ENCODE peak calls at places on chromosome 7, in nine cellular contexts. One of them, this sample, is unnamed.

GRCh38 chr7:83882551-83882950 is 233.6 kb upstream of the SEMA3E start:
- DNase-seq in PC-9: no peak
- DNase-seq in heart right ventricle: no peak
- DNase-seq in Caco-2: no peak
- DNase-seq in psoas muscle: no peak
- DNase-seq in SJCRH30: no peak
- DNase-seq in lower lobe of right lung: no peak
- DNase-seq in CD4-positive, alpha-beta memory T cell: no peak
- DNase-seq in pancreas: no peak
- DNase-seq in this sample: no peak

GRCh38 chr7:84196007-84196551 is 1.5 kb upstream of the SEMA3A start:
- DNase-seq in PC-9: no peak
- DNase-seq in heart right ventricle: no peak
- DNase-seq in Caco-2: no peak
- DNase-seq in psoas muscle: no peak
- DNase-seq in SJCRH30: peak; percentile 42
- DNase-seq in lower lobe of right lung: no peak
- DNase-seq in CD4-positive, alpha-beta memory T cell: no peak
- DNase-seq in pancreas: no peak
- DNase-seq in this sample: no peak

GRCh38 chr7:83819911-83820310 is 171.0 kb upstream of the SEMA3E start:
- DNase-seq in PC-9: no peak
- DNase-seq in heart right ventricle: no peak
- DNase-seq in Caco-2: no peak
- DNase-seq in psoas muscle: no peak
- DNase-seq in SJCRH30: no peak
- DNase-seq in lower lobe of right lung: no peak
- DNase-seq in CD4-positive, alpha-beta memory T cell: no peak
- DNase-seq in pancreas: no peak
- DNase-seq in this sample: no peak

GRCh38 chr7:159083001-159083697 is 61.5 kb downstream of the VIPR2 start:
- DNase-seq in PC-9: no peak
- DNase-seq in heart right ventricle: no peak
- DNase-seq in Caco-2: peak; percentile 24
- DNase-seq in psoas muscle: no peak
- DNase-seq in SJCRH30: no peak
- DNase-seq in lower lobe of right lung: no peak
- DNase-seq in CD4-positive, alpha-beta memory T cell: no peak
- DNase-seq in pancreas: peak; percentile 9
- DNase-seq in this sample: no peak

GRCh38 chr7:51081270-51081890 is 235.2 kb downstream of the COBL start:
- DNase-seq in PC-9: no peak
- DNase-seq in heart right ventricle: no peak
- DNase-seq in Caco-2: no peak
- DNase-seq in psoas muscle: no peak
- DNase-seq in SJCRH30: no peak
- DNase-seq in lower lobe of right lung: no peak
- DNase-seq in CD4-positive, alpha-beta memory T cell: no peak
- DNase-seq in pancreas: no peak
- DNase-seq in this sample: peak; percentile 75

GRCh38 chr7:155439311-155440017 is 18.5 kb upstream of the EN2 start:
- DNase-seq in PC-9: no peak
- DNase-seq in heart right ventricle: no peak
- DNase-seq in Caco-2: no peak
- DNase-seq in psoas muscle: no peak
- DNase-seq in SJCRH30: no peak
- DNase-seq in lower lobe of right lung: peak; percentile 34
- DNase-seq in CD4-positive, alpha-beta memory T cell: no peak
- DNase-seq in pancreas: no peak
- DNase-seq in this sample: no peak

GRCh38 chr7:108989319-108989718 is 419.6 kb downstream of the DNAJB9 start:
- DNase-seq in PC-9: no peak
- DNase-seq in heart right ventricle: no peak
- DNase-seq in Caco-2: no peak
- DNase-seq in psoas muscle: no peak
- DNase-seq in SJCRH30: no peak
- DNase-seq in lower lobe of right lung: no peak
- DNase-seq in CD4-positive, alpha-beta memory T cell: no peak
- DNase-seq in pancreas: no peak
- DNase-seq in this sample: no peak

GRCh38 chr7:128240696-128241386 is at the start of gene LEP:
- DNase-seq in PC-9: no peak
- DNase-seq in heart right ventricle: no peak
- DNase-seq in Caco-2: no peak
- DNase-seq in psoas muscle: no peak
- DNase-seq in SJCRH30: no peak
- DNase-seq in lower lobe of right lung: no peak
- DNase-seq in CD4-positive, alpha-beta memory T cell: no peak
- DNase-seq in pancreas: no peak
- DNase-seq in this sample: no peak

GRCh38 chr7:75639071-75639892 is 99.5 kb downstream of the HIP1 start:
- DNase-seq in PC-9: peak; percentile 64
- DNase-seq in heart right ventricle: peak; percentile 61
- DNase-seq in Caco-2: peak; percentile 48
- DNase-seq in psoas muscle: peak; percentile 72
- DNase-seq in SJCRH30: peak; percentile 70
- DNase-seq in lower lobe of right lung: peak; percentile 71
- DNase-seq in CD4-positive, alpha-beta memory T cell: peak; percentile 36
- DNase-seq in pancreas: peak; percentile 52
- DNase-seq in this sample: no peak

GRCh38 chr7:75644599-75644998 is 94.1 kb downstream of the HIP1 start:
- DNase-seq in PC-9: no peak
- DNase-seq in heart right ventricle: no peak
- DNase-seq in Caco-2: no peak
- DNase-seq in psoas muscle: no peak
- DNase-seq in SJCRH30: no peak
- DNase-seq in lower lobe of right lung: no peak
- DNase-seq in CD4-positive, alpha-beta memory T cell: no peak
- DNase-seq in pancreas: no peak
- DNase-seq in this sample: no peak

GRCh38 chr7:75639893-75640600 is 98.7 kb downstream of the HIP1 start:
- DNase-seq in PC-9: peak; percentile 19
- DNase-seq in heart right ventricle: no peak
- DNase-seq in Caco-2: no peak
- DNase-seq in psoas muscle: no peak
- DNase-seq in SJCRH30: peak; percentile 72
- DNase-seq in lower lobe of right lung: no peak
- DNase-seq in CD4-positive, alpha-beta memory T cell: no peak
- DNase-seq in pancreas: no peak
- DNase-seq in this sample: no peak

GRCh38 chr7:75645570-75645969 is 93.2 kb downstream of the HIP1 start:
- DNase-seq in PC-9: no peak
- DNase-seq in heart right ventricle: no peak
- DNase-seq in Caco-2: no peak
- DNase-seq in psoas muscle: no peak
- DNase-seq in SJCRH30: no peak
- DNase-seq in lower lobe of right lung: no peak
- DNase-seq in CD4-positive, alpha-beta memory T cell: no peak
- DNase-seq in pancreas: no peak
- DNase-seq in this sample: no peak

DNA sequence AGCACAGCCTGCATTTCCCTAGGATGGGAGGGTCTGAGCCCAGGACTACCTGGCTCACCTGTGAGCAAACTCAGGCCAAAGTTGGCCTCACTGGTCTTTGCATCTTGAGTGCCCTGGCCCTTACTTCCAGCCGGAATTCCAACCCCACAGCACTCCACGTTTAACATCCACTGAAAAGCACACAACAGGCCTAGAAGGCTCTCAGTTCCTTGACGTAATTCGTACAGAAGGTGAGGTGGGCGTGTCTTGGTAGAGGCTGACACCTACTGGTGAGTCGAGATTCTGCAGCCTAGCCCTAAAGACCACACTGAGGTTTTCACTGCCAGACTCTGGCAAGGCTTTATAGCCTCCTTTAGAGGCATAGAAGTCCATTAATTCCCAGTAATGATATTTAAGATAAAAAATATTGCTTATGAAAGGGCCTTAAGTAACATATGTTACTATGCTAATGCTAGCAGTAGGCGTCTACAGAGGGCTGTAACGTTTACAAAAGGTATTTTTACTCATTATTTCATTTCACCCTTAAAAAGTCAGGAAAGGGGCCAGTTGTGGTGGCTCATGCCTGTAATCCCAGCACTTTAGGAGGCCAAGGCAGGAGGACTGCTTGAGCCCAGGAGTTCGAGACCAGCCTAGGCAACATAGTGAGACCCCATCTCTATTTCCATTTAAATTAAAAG is 95.8 kb downstream of the HIP1 start:
- DNase-seq in PC-9: peak; percentile 34
- DNase-seq in heart right ventricle: no peak
- DNase-seq in Caco-2: peak; percentile 67
- DNase-seq in psoas muscle: no peak
- DNase-seq in SJCRH30: peak; percentile 67
- DNase-seq in lower lobe of right lung: peak; percentile 66
- DNase-seq in CD4-positive, alpha-beta memory T cell: peak; percentile 59
- DNase-seq in pancreas: peak; percentile 33
- DNase-seq in this sample: no peak
- H3K4me1 ChIP-seq in PC-9: peaks cover 8% of the 10 kb centered on the region
- H3K4me1 ChIP-seq in heart right ventricle: peaks cover 8% of the 10 kb centered on the region
- H3K4me1 ChIP-seq in Caco-2: no peaks in the 10 kb centered on the region
- H3K4me1 ChIP-seq in psoas muscle: peaks cover 6% of the 10 kb centered on the region
- H3K4me1 ChIP-seq in SJCRH30: peaks cover 7% of the 10 kb centered on the region
- H3K4me1 ChIP-seq in lower lobe of right lung: peaks cover 16% of the 10 kb centered on the region
- H3K4me1 ChIP-seq in CD4-positive, alpha-beta memory T cell: peaks cover 8% of the 10 kb centered on the region
- H3K4me1 ChIP-seq in pancreas: no peaks in the 10 kb centered on the region
- H3K4me1 ChIP-seq in this sample: peaks cover 19% of the 10 kb centered on the region

GRCh38 chr7:47483604-47484273 is 98.2 kb downstream of the TNS3 start:
- DNase-seq in PC-9: no peak
- DNase-seq in heart right ventricle: no peak
- DNase-seq in Caco-2: no peak
- DNase-seq in psoas muscle: no peak
- DNase-seq in SJCRH30: peak; percentile 55
- DNase-seq in lower lobe of right lung: no peak
- DNase-seq in CD4-positive, alpha-beta memory T cell: no peak
- DNase-seq in pancreas: no peak
- DNase-seq in this sample: no peak

GRCh38 chr7:47485640-47486435 is 96.1 kb downstream of the TNS3 start:
- DNase-seq in PC-9: peak; percentile 72
- DNase-seq in heart right ventricle: no peak
- DNase-seq in Caco-2: peak; percentile 61
- DNase-seq in psoas muscle: no peak
- DNase-seq in SJCRH30: no peak
- DNase-seq in lower lobe of right lung: no peak
- DNase-seq in CD4-positive, alpha-beta memory T cell: no peak
- DNase-seq in pancreas: peak; percentile 90
- DNase-seq in this sample: no peak

GRCh38 chr7:47482013-47482761 is 99.7 kb downstream of the TNS3 start:
- DNase-seq in PC-9: peak; percentile 82
- DNase-seq in heart right ventricle: peak; percentile 70
- DNase-seq in Caco-2: peak; percentile 66
- DNase-seq in psoas muscle: no peak
- DNase-seq in SJCRH30: peak; percentile 69
- DNase-seq in lower lobe of right lung: no peak
- DNase-seq in CD4-positive, alpha-beta memory T cell: no peak
- DNase-seq in pancreas: peak; percentile 67
- DNase-seq in this sample: no peak

GRCh38 chr7:47484457-47484856 is 97.5 kb downstream of the TNS3 start:
- DNase-seq in PC-9: no peak
- DNase-seq in heart right ventricle: no peak
- DNase-seq in Caco-2: no peak
- DNase-seq in psoas muscle: no peak
- DNase-seq in SJCRH30: no peak
- DNase-seq in lower lobe of right lung: no peak
- DNase-seq in CD4-positive, alpha-beta memory T cell: no peak
- DNase-seq in pancreas: no peak
- DNase-seq in this sample: no peak

GRCh38 chr7:47484923-47485639 is 96.8 kb downstream of the TNS3 start:
- DNase-seq in PC-9: no peak
- DNase-seq in heart right ventricle: peak; percentile 36
- DNase-seq in Caco-2: no peak
- DNase-seq in psoas muscle: peak; percentile 78
- DNase-seq in SJCRH30: no peak
- DNase-seq in lower lobe of right lung: no peak
- DNase-seq in CD4-positive, alpha-beta memory T cell: no peak
- DNase-seq in pancreas: peak; percentile 44
- DNase-seq in this sample: no peak
- H3K4me1 ChIP-seq in PC-9: peaks cover 61% of the 10 kb centered on the region
- H3K4me1 ChIP-seq in heart right ventricle: peaks cover 28% of the 10 kb centered on the region
- H3K4me1 ChIP-seq in Caco-2: peaks cover 73% of the 10 kb centered on the region
- H3K4me1 ChIP-seq in psoas muscle: peaks cover 44% of the 10 kb centered on the region
- H3K4me1 ChIP-seq in SJCRH30: peaks cover 57% of the 10 kb centered on the region
- H3K4me1 ChIP-seq in lower lobe of right lung: peaks cover 53% of the 10 kb centered on the region
- H3K4me1 ChIP-seq in CD4-positive, alpha-beta memory T cell: no peaks in the 10 kb centered on the region
- H3K4me1 ChIP-seq in pancreas: peaks cover 76% of the 10 kb centered on the region
- H3K4me1 ChIP-seq in this sample: peaks cover 66% of the 10 kb centered on the region

GRCh38 chr7:92782236-92782635 is 54.1 kb downstream of the CDK6 start:
- DNase-seq in PC-9: no peak
- DNase-seq in heart right ventricle: no peak
- DNase-seq in Caco-2: no peak
- DNase-seq in psoas muscle: no peak
- DNase-seq in SJCRH30: no peak
- DNase-seq in lower lobe of right lung: no peak
- DNase-seq in CD4-positive, alpha-beta memory T cell: no peak
- DNase-seq in pancreas: no peak
- DNase-seq in this sample: no peak

GRCh38 chr7:92782855-92783254 is 53.5 kb downstream of the CDK6 start:
- DNase-seq in PC-9: no peak
- DNase-seq in heart right ventricle: no peak
- DNase-seq in Caco-2: no peak
- DNase-seq in psoas muscle: no peak
- DNase-seq in SJCRH30: no peak
- DNase-seq in lower lobe of right lung: no peak
- DNase-seq in CD4-positive, alpha-beta memory T cell: no peak
- DNase-seq in pancreas: no peak
- DNase-seq in this sample: no peak

GRCh38 chr7:92778972-92779371 is 57.4 kb downstream of the CDK6 start:
- DNase-seq in PC-9: no peak
- DNase-seq in heart right ventricle: no peak
- DNase-seq in Caco-2: no peak
- DNase-seq in psoas muscle: no peak
- DNase-seq in SJCRH30: no peak
- DNase-seq in lower lobe of right lung: no peak
- DNase-seq in CD4-positive, alpha-beta memory T cell: no peak
- DNase-seq in pancreas: no peak
- DNase-seq in this sample: no peak

GRCh38 chr7:92783260-92783911 is 53.0 kb downstream of the CDK6 start:
- DNase-seq in PC-9: no peak
- DNase-seq in heart right ventricle: no peak
- DNase-seq in Caco-2: no peak
- DNase-seq in psoas muscle: no peak
- DNase-seq in SJCRH30: no peak
- DNase-seq in lower lobe of right lung: no peak
- DNase-seq in CD4-positive, alpha-beta memory T cell: no peak
- DNase-seq in pancreas: no peak
- DNase-seq in this sample: no peak

GRCh38 chr7:92781117-92781720 is 55.2 kb downstream of the CDK6 start:
- DNase-seq in PC-9: no peak
- DNase-seq in heart right ventricle: peak; percentile 51
- DNase-seq in Caco-2: no peak
- DNase-seq in psoas muscle: no peak
- DNase-seq in SJCRH30: peak; percentile 57
- DNase-seq in lower lobe of right lung: no peak
- DNase-seq in CD4-positive, alpha-beta memory T cell: no peak
- DNase-seq in pancreas: no peak
- DNase-seq in this sample: no peak
- H3K4me1 ChIP-seq in PC-9: no peaks in the 10 kb centered on the region
- H3K4me1 ChIP-seq in heart right ventricle: peaks cover 26% of the 10 kb centered on the region
- H3K4me1 ChIP-seq in Caco-2: peaks cover 29% of the 10 kb centered on the region
- H3K4me1 ChIP-seq in psoas muscle: no peaks in the 10 kb centered on the region
- H3K4me1 ChIP-seq in SJCRH30: peaks cover 14% of the 10 kb centered on the region
- H3K4me1 ChIP-seq in lower lobe of right lung: peaks cover 25% of the 10 kb centered on the region
- H3K4me1 ChIP-seq in CD4-positive, alpha-beta memory T cell: peaks cover 5% of the 10 kb centered on the region
- H3K4me1 ChIP-seq in pancreas: peaks cover 21% of the 10 kb centered on the region
- H3K4me1 ChIP-seq in this sample: peaks cover 62% of the 10 kb centered on the region

DNA sequence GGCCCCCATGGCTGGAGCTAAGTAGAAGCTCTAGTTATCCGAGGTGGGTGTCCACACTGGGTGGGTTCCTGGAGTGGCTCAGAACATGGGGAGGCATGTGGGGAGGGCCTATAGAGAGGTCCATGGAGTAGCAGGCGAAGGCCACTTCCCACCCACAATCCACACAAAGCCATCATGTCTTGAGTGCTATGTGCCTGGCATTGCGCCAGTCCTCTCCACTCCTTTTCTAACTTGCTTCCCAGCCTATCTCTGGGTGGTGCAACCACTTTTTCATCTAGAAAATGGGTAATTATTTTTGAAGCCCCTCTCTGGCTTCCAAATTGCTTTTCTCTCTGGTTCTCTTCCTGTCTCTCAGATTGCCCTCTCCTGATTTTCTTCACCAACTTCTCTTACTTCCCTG is 263.6 kb downstream of the PHTF2 start:
- DNase-seq in PC-9: no peak
- DNase-seq in heart right ventricle: no peak
- DNase-seq in Caco-2: no peak
- DNase-seq in psoas muscle: no peak
- DNase-seq in SJCRH30: no peak
- DNase-seq in lower lobe of right lung: no peak
- DNase-seq in CD4-positive, alpha-beta memory T cell: no peak
- DNase-seq in pancreas: no peak
- DNase-seq in this sample: no peak
- H3K4me1 ChIP-seq in PC-9: no peaks in the 10 kb centered on the region
- H3K4me1 ChIP-seq in heart right ventricle: no peaks in the 10 kb centered on the region
- H3K4me1 ChIP-seq in Caco-2: no peaks in the 10 kb centered on the region
- H3K4me1 ChIP-seq in psoas muscle: no peaks in the 10 kb centered on the region
- H3K4me1 ChIP-seq in SJCRH30: no peaks in the 10 kb centered on the region
- H3K4me1 ChIP-seq in lower lobe of right lung: no peaks in the 10 kb centered on the region
- H3K4me1 ChIP-seq in CD4-positive, alpha-beta memory T cell: no peaks in the 10 kb centered on the region
- H3K4me1 ChIP-seq in pancreas: no peaks in the 10 kb centered on the region
- H3K4me1 ChIP-seq in this sample: no peaks in the 10 kb centered on the region